ENCODE peak calls at places on chromosomes 3 and 15, in six cellular contexts. C is WERI-Rb-1, L is body of pancreas, P is gastrocnemius medialis, G is H9, H is neural progenitor cell. A is an unnamed sample. For H3K9me3, the result is how much of the 10 kb centered on the place peaks cover.

GRCh38 chr3:11690863-11691833 is 47.4 kb upstream of the VGLL4 start:
- DNase-seq in P (no peak), G (no peak), C (no peak), L (no peak), H (peak), A (no peak)

GRCh38 chr15:36579792-36580431 is 486 bp downstream of the CDIN1 start:
- DNase-seq in C (no peak), P (peak), L (peak), H (no peak), G (no peak), A (peak)

GRCh38 chr3:99128740-99129505 is 227.4 kb upstream of the DCBLD2 start:
- DNase-seq in C (no peak), L (no peak), P (no peak), G (no peak), H (no peak), A (no peak)

GRCh38 chr15:58201536-58201935 is 63.4 kb downstream of the AQP9 start:
- DNase-seq in H (no peak), G (no peak), P (no peak), L (no peak), C (no peak), A (no peak)

GRCh38 chr15:74400915-74401757 is 32.6 kb downstream of the SEMA7A start:
- DNase-seq in H (no peak), L (no peak), P (no peak), C (no peak), G (no peak), A (no peak)

GRCh38 chr3:25663324-25664065 is 1.2 kb downstream of the TOP2B start:
- DNase-seq in C (peak), G (no peak), P (no peak), L (peak), H (peak), A (no peak)

GRCh38 chr15:65743637-65744252 is 48.3 kb downstream of the DENND4A start:
- DNase-seq in G (no peak), H (no peak), L (no peak), P (no peak), C (no peak), A (no peak)

GRCh38 chr3:24686764-24687163 is 192.1 kb upstream of the THRB start:
- DNase-seq in H (no peak), C (no peak), P (no peak), L (no peak), G (no peak), A (no peak)

GRCh38 chr15:23877502-23878412 is 190.7 kb upstream of the NDN start:
- DNase-seq in L (peak), G (peak), P (no peak), H (peak), C (peak), A (peak)

GRCh38 chr3:47104259-47104658 is 59.7 kb downstream of the SETD2 start:
- DNase-seq in P (no peak), H (no peak), G (no peak), C (no peak), L (no peak), A (no peak)

GRCh38 chr3:66468016-66468735 is 32.6 kb downstream of the LRIG1 start:
- DNase-seq in P (no peak), G (no peak), L (no peak), H (no peak), C (no peak), A (no peak)

GRCh38 chr3:72444642-72445223 is 403.5 kb downstream of the SHQ1 start:
- DNase-seq in P (no peak), G (no peak), C (no peak), L (no peak), H (no peak), A (no peak)

GRCh38 chr3:80733522-80734176 is 965.9 kb upstream of the ROBO1 start:
- DNase-seq in P (no peak), G (no peak), C (no peak), L (peak), H (no peak), A (peak)

GRCh38 chr15:25134546-25134945 is 179.8 kb downstream of the SNRPN start:
- DNase-seq in C (no peak), H (peak), G (no peak), P (no peak), L (no peak), A (no peak)

GRCh38 chr15:25136119-25136518 is 181.3 kb downstream of the SNRPN start:
- DNase-seq in C (peak), P (no peak), H (peak), L (peak), G (no peak), A (no peak)

GRCh38 chr15:25137013-25137412 is 182.2 kb downstream of the SNRPN start:
- DNase-seq in P (no peak), L (no peak), C (no peak), G (no peak), H (no peak), A (no peak)

GRCh38 chr15:25133804-25134203 is 179.0 kb downstream of the SNRPN start:
- DNase-seq in G (no peak), H (no peak), P (no peak), L (no peak), C (no peak), A (no peak)
- H3K9me3 ChIP-seq in G (under half), H (under half), P (under half), L (under half), C (under half), A (half or more)

DNA sequence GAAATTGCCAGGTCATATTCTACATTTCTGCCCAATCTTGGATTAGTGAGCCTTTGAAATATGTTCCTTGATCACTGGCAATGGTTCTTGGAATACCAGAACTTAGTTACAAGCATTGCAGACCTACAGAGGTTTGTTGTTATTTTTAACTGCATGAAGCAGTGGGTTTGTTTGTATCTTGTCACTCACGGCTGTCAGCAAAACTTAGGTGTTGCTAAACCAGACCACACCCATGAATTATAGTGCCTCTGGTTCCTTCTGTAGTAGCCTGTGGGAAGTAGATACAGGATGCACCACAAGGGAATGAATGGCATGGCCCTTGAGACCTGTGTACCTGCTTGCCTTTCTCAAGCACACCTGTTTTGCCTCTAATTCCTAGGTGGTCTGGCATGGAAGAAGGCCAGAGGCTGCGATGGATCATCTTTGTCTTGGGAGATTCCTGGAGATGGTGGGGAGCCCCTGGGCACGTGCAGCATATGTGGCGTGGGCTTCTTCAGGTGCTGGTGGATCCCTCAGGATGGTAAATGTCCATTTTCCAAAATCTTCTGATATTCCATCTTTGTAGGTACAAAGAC is 138.8 kb downstream of the SNRPN start:
- DNase-seq in H (no peak), L (no peak), P (no peak), C (no peak), G (peak), A (no peak)
- H3K9me3 ChIP-seq in H (under half), L (half or more), P (under half), C (under half), G (half or more), A (half or more)

DNA sequence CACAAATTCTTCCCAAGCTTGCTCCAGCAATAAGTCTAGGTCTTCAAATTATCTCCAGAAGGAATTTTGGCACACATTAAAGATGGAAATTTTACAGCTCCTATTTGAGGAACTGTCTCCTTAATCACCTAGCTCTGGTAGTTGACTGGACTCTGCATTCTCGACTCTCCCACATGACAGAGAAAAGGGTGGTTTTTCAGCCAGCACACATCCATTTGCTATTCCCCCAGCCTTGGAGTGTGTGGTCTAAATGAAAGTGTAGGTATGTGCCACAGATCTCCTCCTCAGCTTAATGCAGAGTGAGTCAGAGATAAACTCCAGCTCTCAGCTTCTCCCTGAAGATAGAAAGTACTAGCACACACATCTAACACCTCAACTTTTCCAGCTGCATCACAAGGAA is 62.2 kb upstream of the ALCAM start:
- DNase-seq in G (no peak), L (no peak), C (no peak), H (no peak), P (no peak), A (no peak)
- H3K9me3 ChIP-seq in G (under half), L (under half), C (under half), H (under half), P (under half), A (under half)

GRCh38 chr15:100592898-100593297 is 9.1 kb downstream of the LINS1 start:
- DNase-seq in C (no peak), H (no peak), L (no peak), P (no peak), G (no peak), A (no peak)
- H3K9me3 ChIP-seq in C (under half), H (under half), L (under half), P (under half), G (under half), A (under half)

GRCh38 chr15:27768731-27769510 is 330.2 kb downstream of the OCA2 start:
- DNase-seq in H (no peak), C (no peak), G (no peak), L (no peak), P (no peak), A (no peak)

GRCh38 chr15:27767918-27768640 is 331.0 kb downstream of the OCA2 start:
- DNase-seq in H (peak), L (no peak), C (no peak), P (no peak), G (peak), A (no peak)

GRCh38 chr15:27764339-27764738 is 334.8 kb downstream of the OCA2 start:
- DNase-seq in H (no peak), L (no peak), C (no peak), P (no peak), G (no peak), A (no peak)

GRCh38 chr15:27762471-27762870 is 336.6 kb downstream of the OCA2 start:
- DNase-seq in G (no peak), C (no peak), P (no peak), H (no peak), L (no peak), A (no peak)

GRCh38 chr15:27763514-27763913 is 335.6 kb downstream of the OCA2 start:
- DNase-seq in C (no peak), L (no peak), G (no peak), P (no peak), H (no peak), A (no peak)
- H3K9me3 ChIP-seq in C (under half), L (under half), G (under half), P (under half), H (under half), A (under half)

GRCh38 chr15:49558924-49559323 is 61.7 kb downstream of the FAM227B start:
- DNase-seq in P (no peak), C (no peak), G (no peak), H (no peak), L (no peak), A (no peak)
- H3K9me3 ChIP-seq in P (under half), C (under half), G (under half), H (under half), L (under half), A (under half)

GRCh38 chr3:163129287-163129686 is 1632.7 kb downstream of the OTOL1 start:
- DNase-seq in L (no peak), H (no peak), P (no peak), G (no peak), C (no peak), A (no peak)

GRCh38 chr3:163132111-163132510 is 1635.5 kb downstream of the OTOL1 start:
- DNase-seq in H (no peak), G (no peak), L (no peak), P (no peak), C (no peak), A (no peak)

DNA sequence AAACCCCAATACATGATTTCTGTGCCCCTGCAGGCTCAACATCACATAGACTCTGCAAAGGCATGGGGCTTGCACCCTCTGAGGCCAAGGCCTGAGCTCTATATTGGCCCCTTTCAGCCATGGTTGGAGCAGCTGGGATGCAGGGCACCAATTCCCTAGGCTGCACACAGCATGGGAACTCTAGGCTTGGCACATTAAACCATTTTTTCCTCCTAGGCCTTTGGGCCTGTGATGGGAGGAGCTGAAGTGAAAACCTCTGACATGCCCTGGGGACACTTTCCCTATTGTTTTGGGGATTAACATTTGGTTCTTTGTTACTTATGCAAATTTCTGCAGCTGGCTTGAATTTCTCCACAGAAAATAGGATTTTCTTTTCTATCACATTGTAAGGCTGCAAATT is 1629.5 kb downstream of the OTOL1 start:
- DNase-seq in H (no peak), G (no peak), C (no peak), P (no peak), L (no peak), A (no peak)
- H3K9me3 ChIP-seq in H (under half), G (under half), C (under half), P (under half), L (under half), A (under half)

GRCh38 chr15:79914728-79915127 is 17.9 kb upstream of the MTHFS start:
- DNase-seq in L (no peak), H (no peak), C (no peak), P (no peak), G (no peak), A (no peak)

GRCh38 chr15:79916424-79916823 is 19.6 kb upstream of the MTHFS start:
- DNase-seq in P (no peak), L (no peak), G (no peak), H (no peak), C (no peak), A (no peak)

GRCh38 chr15:79919090-79919748 is 22.4 kb upstream of the MTHFS start:
- DNase-seq in L (no peak), P (no peak), H (peak), C (no peak), G (peak), A (no peak)

GRCh38 chr15:79919749-79920511 is 23.1 kb upstream of the MTHFS start:
- DNase-seq in C (no peak), L (no peak), G (peak), H (peak), P (no peak), A (no peak)

DNA sequence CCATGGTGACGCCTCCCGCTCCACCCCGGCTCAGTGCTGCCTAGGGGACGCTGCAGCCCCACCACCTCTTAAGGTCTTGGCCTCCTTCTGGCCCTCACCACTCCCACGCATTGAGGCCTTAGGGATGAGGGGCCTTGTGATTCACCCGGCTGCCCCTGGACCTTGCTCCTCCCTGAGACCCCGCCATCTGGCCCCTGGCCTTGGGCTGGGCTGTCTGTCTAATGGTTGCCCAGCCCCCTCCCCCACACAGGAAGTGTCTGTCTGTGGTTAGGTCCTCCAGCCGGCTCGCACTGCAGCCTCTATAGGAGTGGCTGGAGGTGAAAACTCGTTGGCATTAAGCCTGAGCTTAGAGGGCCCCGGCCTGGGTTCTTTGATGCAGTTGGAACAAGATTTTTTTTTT is 21.5 kb upstream of the MTHFS start:
- DNase-seq in G (peak), H (peak), L (no peak), P (no peak), C (peak), A (no peak)
- H3K9me3 ChIP-seq in G (under half), H (under half), L (under half), P (under half), C (under half), A (under half)

DNA sequence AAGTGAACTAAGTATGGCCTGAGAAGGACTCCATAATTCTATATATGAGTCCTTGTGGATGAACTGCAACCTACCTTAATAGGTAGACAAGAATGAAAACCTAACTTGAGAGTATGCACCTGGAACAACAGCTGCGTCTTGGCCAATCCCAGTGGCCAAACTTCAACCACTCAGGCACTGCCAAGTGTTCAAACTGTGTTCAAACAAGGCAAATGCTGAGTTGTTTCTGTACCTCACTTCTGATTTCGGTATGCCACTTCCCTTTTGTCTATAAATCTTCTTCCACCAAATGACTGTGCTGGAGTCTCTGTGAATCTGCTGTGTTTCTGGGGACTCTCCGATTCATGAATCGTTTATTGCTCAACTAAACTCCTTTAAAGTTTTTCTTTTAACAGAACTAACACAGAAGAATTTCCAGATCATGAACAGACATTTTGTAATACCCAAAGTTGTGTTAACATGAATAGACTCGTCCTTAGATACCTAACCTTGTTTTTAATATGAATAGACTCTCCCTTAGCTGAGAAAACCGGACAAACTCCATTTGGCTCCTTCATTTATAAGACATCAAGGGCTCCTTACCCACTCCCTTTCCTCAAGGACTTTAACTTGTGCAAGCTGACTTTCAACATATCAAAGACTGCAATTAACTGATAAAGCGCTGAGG is 4.1 kb downstream of the ZNF717 start:
- DNase-seq in L (no peak), P (no peak), H (no peak), G (no peak), C (no peak), A (no peak)
- H3K9me3 ChIP-seq in L (under half), P (under half), H (under half), G (under half), C (under half), A (under half)

DNA sequence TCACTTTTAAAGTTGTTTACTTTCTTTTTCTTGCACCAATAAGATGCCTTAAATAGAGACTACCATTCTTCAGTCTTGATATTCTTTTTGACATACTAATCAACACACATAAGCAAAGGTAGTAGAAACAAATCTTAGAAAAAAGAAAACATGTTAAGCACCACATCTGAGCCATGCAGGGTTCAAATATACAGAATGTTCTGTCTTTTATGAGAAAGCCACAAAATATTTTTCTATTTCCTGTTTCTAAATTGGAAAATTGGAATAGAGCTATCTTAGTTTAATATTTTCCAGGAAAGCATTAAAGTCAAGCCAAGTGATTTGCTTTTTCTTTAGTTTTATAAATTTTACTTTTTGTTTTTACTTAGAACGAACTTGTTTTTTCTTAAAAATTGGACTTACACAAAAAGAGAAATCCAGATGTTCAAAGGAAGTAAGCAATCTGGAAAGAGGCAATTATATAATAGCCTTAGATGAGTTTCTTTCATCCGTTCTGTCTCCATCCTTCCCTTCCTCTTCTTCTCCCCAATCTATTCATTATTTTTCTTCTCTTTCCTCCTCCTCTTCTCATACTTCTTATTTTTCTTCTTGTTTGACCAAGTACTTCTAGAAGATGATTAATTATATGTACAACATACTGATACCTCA is 731.7 kb downstream of the SQOR start:
- DNase-seq in P (no peak), G (no peak), C (no peak), H (no peak), L (no peak), A (no peak)
- H3K9me3 ChIP-seq in P (under half), G (under half), C (under half), H (under half), L (under half), A (under half)